ENCODE peak calls at places on chromosomes 16 and 17, in eight cellular contexts. Z, F, O, I, X, U, N and M are unnamed samples.

GRCh38 chr16:88941933-88942909 is 34.8 kb downstream of the CBFA2T3 start:
- DNase-seq in N (peak), I (peak), X (peak), U (peak), F (peak), O (peak), Z (peak), M (no peak)

GRCh38 chr17:76957600-76958464 is 89.6 kb downstream of the MGAT5B start:
- DNase-seq in O (no peak), U (peak), Z (no peak), X (no peak), N (no peak), I (no peak), F (no peak), M (no peak)

GRCh38 chr17:66955821-66956220 is 8.7 kb upstream of the CACNG4 start:
- DNase-seq in U (no peak), I (no peak), N (no peak), O (no peak), Z (no peak), F (no peak), X (no peak), M (no peak)

GRCh38 chr16:51500306-51500705 is 349.2 kb upstream of the SALL1 start:
- DNase-seq in I (no peak), N (no peak), U (peak), F (no peak), O (no peak), X (no peak), Z (no peak), M (no peak)

GRCh38 chr17:59754547-59754946 is 47.1 kb downstream of the VMP1 start:
- DNase-seq in F (no peak), X (no peak), N (no peak), Z (no peak), U (peak), I (no peak), O (no peak), M (no peak)

GRCh38 chr16:83200005-83200779 is 573.4 kb downstream of the CDH13 start:
- DNase-seq in Z (no peak), U (no peak), X (no peak), O (peak), N (no peak), F (no peak), I (no peak), M (no peak)

GRCh38 chr17:76640550-76641380 is 2.8 kb downstream of the ST6GALNAC1 start:
- DNase-seq in O (no peak), F (no peak), X (no peak), Z (no peak), I (no peak), N (no peak), U (no peak), M (no peak)

GRCh38 chr16:66165879-66166278 is 200.6 kb upstream of the CDH5 start:
- DNase-seq in F (no peak), X (no peak), N (no peak), Z (no peak), I (no peak), O (no peak), U (no peak), M (no peak)

GRCh38 chr16:50675686-50676610 is 5.2 kb downstream of the SNX20 start:
- DNase-seq in O (no peak), F (no peak), U (no peak), Z (no peak), N (no peak), X (no peak), I (no peak), M (no peak)

GRCh38 chr17:64447526-64447925 is 1.4 kb upstream of the MILR1 start:
- DNase-seq in N (no peak), O (no peak), X (no peak), Z (no peak), I (no peak), U (no peak), F (no peak), M (no peak)

GRCh38 chr16:52191533-52192134 is 355.3 kb downstream of the TOX3 start:
- DNase-seq in O (peak), X (peak), N (peak), Z (peak), I (no peak), F (peak), U (peak), M (peak)

GRCh38 chr17:51813166-51813783 is 345.2 kb downstream of the CA10 start:
- DNase-seq in Z (no peak), N (no peak), X (no peak), F (no peak), O (no peak), U (no peak), I (no peak), M (no peak)

GRCh38 chr16:74107795-74108610 is 188.6 kb upstream of the PSMD7 start:
- DNase-seq in F (peak), O (no peak), U (peak), I (no peak), N (peak), X (no peak), Z (peak), M (no peak)

GRCh38 chr16:67326472-67327309 is at the start of the genes KCTD19 and LRRC36:
- DNase-seq in X (no peak), O (peak), I (no peak), F (peak), N (peak), Z (peak), U (peak), M (peak)

GRCh38 chr17:77032929-77033328 is 107.8 kb upstream of the SEC14L1 start:
- DNase-seq in N (no peak), F (no peak), X (no peak), O (no peak), U (no peak), Z (no peak), I (no peak), M (no peak)

GRCh38 chr16:29745126-29745852 is 501 bp downstream of the C16orf54 start:
- DNase-seq in I (no peak), X (no peak), Z (peak), O (no peak), U (no peak), F (peak), N (no peak), M (no peak)

GRCh38 chr16:17798721-17799120 is 328.0 kb upstream of the XYLT1 start:
- DNase-seq in U (no peak), O (no peak), Z (no peak), N (no peak), X (no peak), F (no peak), I (no peak), M (no peak)

GRCh38 chr17:76120658-76121008 is 17.0 kb upstream of the EXOC7 start:
- DNase-seq in F (peak), I (no peak), X (no peak), U (no peak), Z (no peak), O (no peak), N (no peak), M (no peak)

GRCh38 chr16:69435977-69436729 is 11.7 kb downstream of the CYB5B start:
- DNase-seq in U (no peak), N (peak), X (no peak), F (no peak), I (no peak), O (no peak), Z (no peak), M (no peak)

GRCh38 chr17:13587487-13588338 is 14.0 kb downstream of the HS3ST3A1 start:
- DNase-seq in I (no peak), F (no peak), U (no peak), Z (no peak), X (no peak), N (no peak), O (no peak), M (no peak)